ENCODE peak calls at places on chromosomes 16 and 17, in six cellular contexts. One of them, this sample, is unnamed.

GRCh38 chr17:751269-752001 is 629 bp downstream of the GEMIN4 start:
- DNase-seq in mesenchymal stem cell: peak; percentile 67
- DNase-seq in IMR-90: peak; percentile 45
- DNase-seq in neuronal stem cell: peak; percentile 29
- DNase-seq in H9: no peak
- DNase-seq in H1: no peak
- DNase-seq in this sample: no peak

GRCh38 chr16:21326459-21326858 is 48.4 kb upstream of the CRYM start:
- DNase-seq in mesenchymal stem cell: no peak
- DNase-seq in IMR-90: no peak
- DNase-seq in neuronal stem cell: no peak
- DNase-seq in H9: no peak
- DNase-seq in H1: no peak
- DNase-seq in this sample: no peak

GRCh38 chr16:69107311-69107962 is 2.0 kb downstream of the HAS3 start:
- DNase-seq in mesenchymal stem cell: peak; percentile 18
- DNase-seq in IMR-90: no peak
- DNase-seq in neuronal stem cell: peak; percentile 37
- DNase-seq in H9: peak; percentile 47
- DNase-seq in H1: no peak
- DNase-seq in this sample: peak; percentile 35

GRCh38 chr17:75232786-75233185 is 27.3 kb downstream of the NUP85 start:
- DNase-seq in mesenchymal stem cell: no peak
- DNase-seq in IMR-90: no peak
- DNase-seq in neuronal stem cell: no peak
- DNase-seq in H9: no peak
- DNase-seq in H1: no peak
- DNase-seq in this sample: no peak

GRCh38 chr17:45963889-45964288 is 35.2 kb upstream of the STH start:
- DNase-seq in mesenchymal stem cell: no peak
- DNase-seq in IMR-90: no peak
- DNase-seq in neuronal stem cell: no peak
- DNase-seq in H9: no peak
- DNase-seq in H1: no peak
- DNase-seq in this sample: no peak

GRCh38 chr16:67893791-67894399 is 841 bp downstream of the PSKH1 start:
- DNase-seq in mesenchymal stem cell: no peak
- DNase-seq in IMR-90: no peak
- DNase-seq in neuronal stem cell: no peak
- DNase-seq in H9: no peak
- DNase-seq in H1: no peak
- DNase-seq in this sample: no peak

GRCh38 chr16:3180445-3180878 is 7.5 kb upstream of the OR1F1 start:
- DNase-seq in mesenchymal stem cell: peak; percentile 20
- DNase-seq in IMR-90: no peak
- DNase-seq in neuronal stem cell: no peak
- DNase-seq in H9: peak; percentile 76
- DNase-seq in H1: no peak
- DNase-seq in this sample: peak; percentile 90

GRCh38 chr16:71669926-71670536 is 44.0 kb downstream of the MARVELD3 start:
- DNase-seq in mesenchymal stem cell: no peak
- DNase-seq in IMR-90: no peak
- DNase-seq in neuronal stem cell: no peak
- DNase-seq in H9: no peak
- DNase-seq in H1: no peak
- DNase-seq in this sample: no peak

GRCh38 chr17:21295036-21295952 is 10.8 kb downstream of the MAP2K3 start:
- DNase-seq in mesenchymal stem cell: peak; percentile 81
- DNase-seq in IMR-90: peak; percentile 59
- DNase-seq in neuronal stem cell: no peak
- DNase-seq in H9: no peak
- DNase-seq in H1: no peak
- DNase-seq in this sample: peak; percentile 45

GRCh38 chr16:11342021-11342855 is 3.0 kb upstream of the RMI2 start:
- DNase-seq in mesenchymal stem cell: no peak
- DNase-seq in IMR-90: no peak
- DNase-seq in neuronal stem cell: no peak
- DNase-seq in H9: no peak
- DNase-seq in H1: no peak
- DNase-seq in this sample: no peak

GRCh38 chr16:8677481-8677880 is 3.1 kb downstream of the ABAT start:
- DNase-seq in mesenchymal stem cell: no peak
- DNase-seq in IMR-90: no peak
- DNase-seq in neuronal stem cell: no peak
- DNase-seq in H9: no peak
- DNase-seq in H1: no peak
- DNase-seq in this sample: no peak

GRCh38 chr16:60091479-60091878 is 1357.4 kb upstream of the GOT2 start:
- DNase-seq in mesenchymal stem cell: no peak
- DNase-seq in IMR-90: no peak
- DNase-seq in neuronal stem cell: no peak
- DNase-seq in H9: no peak
- DNase-seq in H1: no peak
- DNase-seq in this sample: no peak

GRCh38 chr16:60087530-60087929 is 1353.4 kb upstream of the GOT2 start:
- DNase-seq in mesenchymal stem cell: no peak
- DNase-seq in IMR-90: no peak
- DNase-seq in neuronal stem cell: no peak
- DNase-seq in H9: no peak
- DNase-seq in H1: no peak
- DNase-seq in this sample: no peak

GRCh38 chr16:60091076-60091475 is 1357.0 kb upstream of the GOT2 start:
- DNase-seq in mesenchymal stem cell: no peak
- DNase-seq in IMR-90: no peak
- DNase-seq in neuronal stem cell: no peak
- DNase-seq in H9: no peak
- DNase-seq in H1: no peak
- DNase-seq in this sample: no peak
- H2BK15ac ChIP-seq in mesenchymal stem cell: no peak overlapping the region
- H2BK15ac ChIP-seq in IMR-90: no peak overlapping the region
- H2BK15ac ChIP-seq in neuronal stem cell: no peak overlapping the region
- H2BK15ac ChIP-seq in H9: no peak overlapping the region
- H2BK15ac ChIP-seq in H1: no peak overlapping the region
- H2BK15ac ChIP-seq in this sample: no peak overlapping the region

GRCh38 chr17:44186307-44187130 is at the start of gene TMUB2:
- DNase-seq in mesenchymal stem cell: peak; percentile 99
- DNase-seq in IMR-90: peak; percentile 100
- DNase-seq in neuronal stem cell: peak; percentile 99
- DNase-seq in H9: peak; percentile 100
- DNase-seq in H1: peak; percentile 98
- DNase-seq in this sample: peak; percentile 99
- H3K18ac ChIP-seq in mesenchymal stem cell: peak within 1 kb of the TSS; percentile 94
- H3K18ac ChIP-seq in IMR-90: peak within 1 kb of the TSS; percentile 98
- H3K18ac ChIP-seq in neuronal stem cell: peak within 1 kb of the TSS; percentile 99
- H3K18ac ChIP-seq in H9: peak within 1 kb of the TSS; percentile 97
- H3K18ac ChIP-seq in H1: peak within 1 kb of the TSS; percentile 100
- H3K18ac ChIP-seq in this sample: peak within 1 kb of the TSS; percentile 65

GRCh38 chr16:81451753-81452680 is 7.4 kb downstream of the CMIP start:
- DNase-seq in mesenchymal stem cell: no peak
- DNase-seq in IMR-90: peak; percentile 11
- DNase-seq in neuronal stem cell: no peak
- DNase-seq in H9: no peak
- DNase-seq in H1: no peak
- DNase-seq in this sample: peak; percentile 65
- H2BK15ac ChIP-seq in mesenchymal stem cell: no peak overlapping the region
- H2BK15ac ChIP-seq in IMR-90: no peak overlapping the region
- H2BK15ac ChIP-seq in neuronal stem cell: no peak overlapping the region
- H2BK15ac ChIP-seq in H9: no peak overlapping the region
- H2BK15ac ChIP-seq in H1: peak overlapping the region; percentile 93
- H2BK15ac ChIP-seq in this sample: no peak overlapping the region

GRCh38 chr17:63600569-63601438 is at the start of gene TACO1:
- DNase-seq in mesenchymal stem cell: peak; percentile 84
- DNase-seq in IMR-90: peak; percentile 83
- DNase-seq in neuronal stem cell: peak; percentile 74
- DNase-seq in H9: peak; percentile 90
- DNase-seq in H1: peak; percentile 56
- DNase-seq in this sample: peak; percentile 89
- H3K18ac ChIP-seq in mesenchymal stem cell: peak within 1 kb of the TSS; percentile 94
- H3K18ac ChIP-seq in IMR-90: peak within 1 kb of the TSS; percentile 44
- H3K18ac ChIP-seq in neuronal stem cell: peak within 1 kb of the TSS; percentile 70
- H3K18ac ChIP-seq in H9: peak within 1 kb of the TSS; percentile 18
- H3K18ac ChIP-seq in H1: no peak within 1 kb of the TSS
- H3K18ac ChIP-seq in this sample: peak within 1 kb of the TSS; percentile 35

GRCh38 chr17:1942666-1943431 is 82.3 kb downstream of the RTN4RL1 start:
- DNase-seq in mesenchymal stem cell: no peak
- DNase-seq in IMR-90: no peak
- DNase-seq in neuronal stem cell: no peak
- DNase-seq in H9: peak; percentile 30
- DNase-seq in H1: no peak
- DNase-seq in this sample: no peak

GRCh38 chr17:1942066-1942365 is 83.1 kb downstream of the RTN4RL1 start:
- DNase-seq in mesenchymal stem cell: no peak
- DNase-seq in IMR-90: no peak
- DNase-seq in neuronal stem cell: no peak
- DNase-seq in H9: no peak
- DNase-seq in H1: no peak
- DNase-seq in this sample: no peak

GRCh38 chr17:1945621-1946020 is 79.5 kb downstream of the RTN4RL1 start:
- DNase-seq in mesenchymal stem cell: no peak
- DNase-seq in IMR-90: no peak
- DNase-seq in neuronal stem cell: no peak
- DNase-seq in H9: peak; percentile 29
- DNase-seq in H1: no peak
- DNase-seq in this sample: no peak

GRCh38 chr17:1941241-1942065 is 83.7 kb downstream of the RTN4RL1 start:
- DNase-seq in mesenchymal stem cell: no peak
- DNase-seq in IMR-90: no peak
- DNase-seq in neuronal stem cell: no peak
- DNase-seq in H9: peak; percentile 28
- DNase-seq in H1: no peak
- DNase-seq in this sample: no peak

DNA sequence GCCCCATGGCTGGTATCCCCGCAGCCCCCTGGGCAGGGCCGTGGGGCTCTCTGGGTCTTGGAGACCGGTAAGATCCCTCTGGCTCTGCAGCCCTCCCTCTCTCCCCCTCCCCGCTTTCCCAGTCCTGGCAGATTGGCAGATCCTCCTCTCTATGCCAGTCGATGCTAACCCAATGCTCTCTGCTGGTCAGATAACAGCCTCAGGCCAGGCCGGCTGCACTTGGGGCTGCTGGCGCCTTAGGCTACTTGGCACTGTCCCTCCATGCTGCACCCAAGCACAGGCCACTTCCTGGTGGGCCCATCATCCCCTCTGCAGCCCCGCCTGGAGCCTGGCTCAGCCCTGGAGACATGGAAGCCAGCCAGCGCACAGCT is 81.7 kb downstream of the RTN4RL1 start:
- DNase-seq in mesenchymal stem cell: no peak
- DNase-seq in IMR-90: no peak
- DNase-seq in neuronal stem cell: no peak
- DNase-seq in H9: no peak
- DNase-seq in H1: no peak
- DNase-seq in this sample: no peak
- H2BK15ac ChIP-seq in mesenchymal stem cell: no peak overlapping the region
- H2BK15ac ChIP-seq in IMR-90: no peak overlapping the region
- H2BK15ac ChIP-seq in neuronal stem cell: peak overlapping the region; percentile 95
- H2BK15ac ChIP-seq in H9: no peak overlapping the region
- H2BK15ac ChIP-seq in H1: no peak overlapping the region
- H2BK15ac ChIP-seq in this sample: no peak overlapping the region

GRCh38 chr16:55835578-55835977 is 2.7 kb upstream of the CES1 start:
- DNase-seq in mesenchymal stem cell: no peak
- DNase-seq in IMR-90: no peak
- DNase-seq in neuronal stem cell: no peak
- DNase-seq in H9: no peak
- DNase-seq in H1: no peak
- DNase-seq in this sample: no peak

GRCh38 chr16:55832425-55832787 is 490 bp downstream of the CES1 start:
- DNase-seq in mesenchymal stem cell: no peak
- DNase-seq in IMR-90: no peak
- DNase-seq in neuronal stem cell: no peak
- DNase-seq in H9: no peak
- DNase-seq in H1: no peak
- DNase-seq in this sample: no peak

GRCh38 chr16:55830658-55831294 is 2.1 kb downstream of the CES1 start:
- DNase-seq in mesenchymal stem cell: no peak
- DNase-seq in IMR-90: no peak
- DNase-seq in neuronal stem cell: no peak
- DNase-seq in H9: no peak
- DNase-seq in H1: no peak
- DNase-seq in this sample: no peak

GRCh38 chr16:55834044-55834443 is 1.1 kb upstream of the CES1 start:
- DNase-seq in mesenchymal stem cell: no peak
- DNase-seq in IMR-90: no peak
- DNase-seq in neuronal stem cell: no peak
- DNase-seq in H9: no peak
- DNase-seq in H1: no peak
- DNase-seq in this sample: no peak

DNA sequence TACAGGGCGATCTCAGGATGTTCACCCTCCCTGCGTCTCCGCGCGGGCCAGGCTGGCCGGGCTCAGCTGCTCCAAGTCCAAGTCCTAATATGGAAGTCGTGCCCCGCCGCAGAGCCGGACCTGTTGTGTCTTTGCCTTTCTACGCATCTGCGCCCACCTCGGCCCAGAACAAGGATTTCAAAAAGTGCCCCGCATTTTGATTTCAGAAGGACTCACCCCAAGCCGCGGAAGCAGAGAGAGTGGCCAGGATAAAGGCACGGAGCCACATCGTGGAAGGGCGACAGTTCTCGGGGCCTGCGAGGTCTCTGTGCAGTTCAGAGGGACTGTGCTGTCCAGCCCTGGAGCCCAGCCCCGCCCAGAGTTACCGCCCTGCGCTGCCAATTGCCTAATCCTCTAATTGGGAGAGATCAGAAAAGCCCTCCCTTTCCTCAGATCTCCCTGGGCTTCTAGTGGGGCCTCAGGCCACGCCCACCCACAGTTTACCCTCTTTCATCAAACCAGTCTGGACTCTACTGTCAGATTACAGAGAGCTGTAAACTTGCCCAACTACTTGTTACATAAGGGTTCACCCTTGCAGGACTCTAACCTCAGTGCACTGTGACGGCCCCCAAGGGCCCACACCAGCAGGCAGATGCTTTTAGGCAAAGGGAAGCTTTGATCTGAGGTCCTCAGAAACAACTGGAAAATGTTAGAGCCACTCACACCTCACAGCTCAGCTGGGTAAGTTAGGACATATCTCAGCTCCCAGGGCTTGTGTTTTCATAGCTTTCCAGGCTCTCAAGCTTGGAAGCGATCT is at the start of gene CES1:
- DNase-seq in mesenchymal stem cell: no peak
- DNase-seq in IMR-90: no peak
- DNase-seq in neuronal stem cell: peak; percentile 15
- DNase-seq in H9: peak; percentile 75
- DNase-seq in H1: no peak
- DNase-seq in this sample: peak; percentile 37
- H3K18ac ChIP-seq in mesenchymal stem cell: no peak within 1 kb of the TSS
- H3K18ac ChIP-seq in IMR-90: no peak within 1 kb of the TSS
- H3K18ac ChIP-seq in neuronal stem cell: peak within 1 kb of the TSS; percentile 80
- H3K18ac ChIP-seq in H9: no peak within 1 kb of the TSS
- H3K18ac ChIP-seq in H1: no peak within 1 kb of the TSS
- H3K18ac ChIP-seq in this sample: no peak within 1 kb of the TSS

This sample was measured in mesendoderm.